ENCODE peak calls at places on chromosomes 7 and 10, in nine cellular contexts. E is right atrium auricular region; O is SK-N-SH; X is naive thymus-derived CD8-positive, alpha-beta T cell; H is stimulated activated CD4-positive, alpha-beta T cell treated with anti-CD3 and anti-CD28 coated beads, Interleukin-2, amount 100 ng/mL, for 48 hours; R is bronchial epithelial cell; Q is AG08395; G is iris pigment epithelial cell; Y is NCI-H1105 treated with DMSO at 0.1 percent for 48 hours. N is an unnamed sample.
A peak's percentile ranks its signal among the peaks of the same experiment; 100 is the strongest.

GRCh38 chr7:128918266-128918665 is 7.8 kb upstream of the KCP start:
- DNase-seq in Y (no peak), X (no peak), H (no peak), E (no peak), O (no peak), R (no peak), G (no peak), Q (no peak), N (no peak)

GRCh38 chr7:100803398-100804161 is 23.7 kb downstream of the EPHB4 start:
- DNase-seq in Y (no peak), O (peak; percentile 93), X (no peak), H (no peak), Q (peak; percentile 97), E (peak; percentile 84), G (peak; percentile 88), R (peak; percentile 83), N (no peak)

GRCh38 chr7:50821457-50821977 is 38.8 kb upstream of the GRB10 start:
- DNase-seq in H (no peak), E (no peak), Q (no peak), X (no peak), Y (no peak), R (peak; percentile 49), G (no peak), O (no peak), N (no peak)

GRCh38 chr7:35987016-35987415 is 166.0 kb upstream of the EEPD1 start:
- DNase-seq in X (no peak), R (no peak), E (no peak), O (no peak), Q (no peak), Y (no peak), G (no peak), H (no peak), N (no peak)

GRCh38 chr7:17625038-17625437 is 315.3 kb downstream of the SNX13 start:
- DNase-seq in R (peak; percentile 86), G (peak; percentile 94), H (no peak), O (no peak), Q (peak; percentile 67), E (no peak), Y (no peak), X (no peak), N (no peak)

GRCh38 chr10:99394761-99395386 is 35.5 kb downstream of the GOT1 start:
- DNase-seq in E (peak; percentile 46), Q (no peak), G (no peak), O (no peak), H (no peak), X (no peak), R (peak; percentile 85), Y (peak; percentile 87), N (no peak)

GRCh38 chr7:155490697-155491628 is 33.0 kb downstream of the EN2 start:
- DNase-seq in Y (no peak), X (no peak), Q (peak; percentile 65), E (no peak), H (no peak), O (peak; percentile 71), R (no peak), G (peak; percentile 16), N (no peak)

GRCh38 chr7:104231054-104232046 is 23.5 kb upstream of the ORC5 start:
- DNase-seq in G (peak; percentile 57), O (peak; percentile 79), X (peak; percentile 48), H (peak; percentile 21), Q (peak; percentile 71), E (peak; percentile 67), R (peak; percentile 46), Y (peak; percentile 80), N (peak; percentile 4)

GRCh38 chr10:97012470-97012869 is 173.3 kb downstream of the SLIT1 start:
- DNase-seq in O (no peak), X (no peak), R (no peak), E (no peak), H (no peak), G (no peak), Q (no peak), Y (no peak), N (no peak)

GRCh38 chr10:62330213-62330612 is 44.0 kb upstream of the ZNF365 start:
- DNase-seq in O (no peak), G (no peak), Q (no peak), Y (no peak), R (no peak), H (no peak), X (no peak), E (no peak), N (no peak)

GRCh38 chr7:31129067-31129466 is 77.0 kb downstream of the ADCYAP1R1 start:
- DNase-seq in H (no peak), E (no peak), Q (no peak), Y (peak; percentile 27), X (no peak), O (no peak), R (no peak), G (no peak), N (no peak)

GRCh38 chr7:66629659-66630058 is 978 bp downstream of the KCTD7 start:
- DNase-seq in X (no peak), E (no peak), H (no peak), O (no peak), G (no peak), Y (no peak), R (no peak), Q (no peak), N (no peak)

GRCh38 chr10:34405611-34406462 is 409.3 kb downstream of the PARD3 start:
- DNase-seq in X (no peak), O (no peak), R (peak; percentile 58), H (no peak), Y (no peak), Q (no peak), G (peak; percentile 58), E (no peak), N (no peak)

GRCh38 chr7:44921607-44922350 is 36.4 kb upstream of the PURB start:
- DNase-seq in Q (peak; percentile 83), H (peak; percentile 100), G (peak; percentile 66), Y (peak; percentile 63), E (peak; percentile 96), R (peak; percentile 56), X (peak; percentile 89), O (peak; percentile 90), N (peak; percentile 84)

GRCh38 chr7:151383638-151384351 is 26.0 kb downstream of the WDR86 start:
- DNase-seq in H (no peak), Y (no peak), R (peak; percentile 55), E (no peak), O (no peak), Q (no peak), X (no peak), G (no peak), N (no peak)

GRCh38 chr10:131702521-131703356 is 198.1 kb upstream of the PPP2R2D start:
- DNase-seq in Y (no peak), Q (no peak), O (peak; percentile 4), E (peak; percentile 36), H (no peak), G (no peak), X (no peak), R (no peak), N (no peak)

GRCh38 chr7:37081436-37081835 is 357.1 kb upstream of the AOAH start:
- DNase-seq in Y (peak; percentile 29), X (peak; percentile 26), G (no peak), Q (no peak), H (peak; percentile 35), O (no peak), R (peak; percentile 52), E (no peak), N (no peak)

GRCh38 chr7:74725840-74726239 is 48.0 kb upstream of the NCF1 start:
- DNase-seq in H (no peak), Y (no peak), X (no peak), G (no peak), R (no peak), Q (no peak), E (no peak), O (no peak), N (no peak)

GRCh38 chr7:98414205-98414900 is 13.5 kb upstream of the BAIAP2L1 start:
- DNase-seq in O (no peak), X (no peak), Y (no peak), H (no peak), Q (no peak), R (no peak), G (no peak), E (no peak), N (no peak)

GRCh38 chr10:122774269-122774668 is 71.4 kb downstream of the CUZD1 start:
- DNase-seq in E (no peak), O (no peak), G (no peak), Y (no peak), R (no peak), X (no peak), Q (no peak), H (no peak), N (no peak)

GRCh38 chr7:533266-533665 is 13.6 kb upstream of the PDGFA start:
- DNase-seq in O (no peak), E (no peak), Q (no peak), X (no peak), R (no peak), H (no peak), Y (no peak), G (no peak), N (no peak)

GRCh38 chr10:70981936-70982335 is 93.6 kb upstream of the PCBD1 start:
- DNase-seq in Q (no peak), O (no peak), H (no peak), R (no peak), G (no peak), Y (no peak), X (no peak), E (no peak), N (no peak)

GRCh38 chr7:128889121-128889520 is 21.4 kb downstream of the KCP start:
- DNase-seq in O (peak; percentile 48), Y (no peak), E (no peak), H (no peak), Q (no peak), X (no peak), G (no peak), R (peak; percentile 76), N (no peak)

GRCh38 chr7:27723086-27723485 is 16.9 kb upstream of the TAX1BP1 start:
- DNase-seq in R (peak; percentile 43), H (no peak), X (no peak), Y (peak; percentile 34), G (no peak), O (peak; percentile 60), Q (no peak), E (no peak), N (no peak)